ENCODE peak calls at places on chromosomes 3 and 15, in nine cellular contexts. J is A549, R is H1, W is ovary, M is transverse colon, P is stomach, O is tibial nerve, N is HepG2, C is SK-N-SH. G is an unnamed sample.

GRCh38 chr3:176262071-176262470 is 935.2 kb downstream of the TBL1XR1 start:
- DNase-seq in J (no peak), R (no peak), W (no peak), M (peak), P (no peak), O (no peak), N (no peak), C (no peak), G (no peak)

GRCh38 chr3:104510091-104510860 is 856.4 kb upstream of the ALCAM start:
- DNase-seq in J (no peak), R (no peak), W (no peak), M (no peak), P (no peak), O (no peak), N (no peak), C (no peak), G (no peak)

GRCh38 chr3:14834121-14834520 is 15.4 kb downstream of the FGD5 start:
- DNase-seq in J (no peak), R (no peak), W (no peak), M (no peak), P (no peak), O (no peak), N (no peak), C (no peak), G (no peak)

GRCh38 chr15:90681056-90681455 is 36.1 kb upstream of the BLM start:
- DNase-seq in J (no peak), R (no peak), W (no peak), M (no peak), P (no peak), O (no peak), N (no peak), C (no peak), G (no peak)

GRCh38 chr3:72739521-72740466 is 108.5 kb downstream of the SHQ1 start:
- DNase-seq in J (peak), R (no peak), W (no peak), M (peak), P (no peak), O (no peak), N (no peak), C (no peak), G (no peak)

GRCh38 chr15:81155375-81156218 is 21.5 kb downstream of the CFAP161 start:
- DNase-seq in J (peak), R (no peak), W (peak), M (peak), P (peak), O (peak), N (peak), C (peak), G (no peak)

GRCh38 chr3:149004622-149005021 is 13.3 kb downstream of the GYG1 start:
- DNase-seq in J (no peak), R (no peak), W (no peak), M (no peak), P (no peak), O (no peak), N (no peak), C (no peak), G (no peak)

GRCh38 chr3:181687190-181687589 is 24.5 kb upstream of the SOX2 start:
- DNase-seq in J (no peak), R (no peak), W (no peak), M (no peak), P (no peak), O (no peak), N (no peak), C (no peak), G (no peak)

GRCh38 chr15:55222588-55222987 is 25.8 kb upstream of the RSL24D1 start:
- DNase-seq in J (no peak), R (no peak), W (no peak), M (no peak), P (no peak), O (no peak), N (no peak), C (no peak), G (no peak)

GRCh38 chr3:36132214-36132613 is 248.1 kb upstream of the STAC start:
- DNase-seq in J (no peak), R (no peak), W (no peak), M (no peak), P (no peak), O (no peak), N (no peak), C (no peak), G (no peak)

GRCh38 chr15:77904436-77904821 is 173.1 kb downstream of the TBC1D2B start:
- DNase-seq in J (no peak), R (no peak), W (no peak), M (no peak), P (peak), O (no peak), N (no peak), C (no peak), G (peak)

GRCh38 chr3:195549931-195550519 is 6.9 kb upstream of the PPP1R2 start:
- DNase-seq in J (no peak), R (no peak), W (no peak), M (peak), P (no peak), O (no peak), N (peak), C (no peak), G (no peak)

GRCh38 chr3:177597325-177598109 is 400.2 kb upstream of the TBL1XR1 start:
- DNase-seq in J (no peak), R (no peak), W (peak), M (no peak), P (no peak), O (peak), N (no peak), C (peak), G (no peak)

GRCh38 chr15:44573386-44573785 is 36.4 kb downstream of the EIF3J start:
- DNase-seq in J (no peak), R (no peak), W (no peak), M (no peak), P (no peak), O (no peak), N (no peak), C (no peak), G (no peak)

GRCh38 chr3:121834079-121834730 is 655 bp downstream of the IQCB1 start:
- DNase-seq in J (no peak), R (no peak), W (no peak), M (peak), P (no peak), O (peak), N (peak), C (no peak), G (no peak)

GRCh38 chr15:76973362-76973743 is 21.6 kb upstream of the PSTPIP1 start:
- DNase-seq in J (peak), R (peak), W (no peak), M (no peak), P (no peak), O (no peak), N (peak), C (peak), G (no peak)

GRCh38 chr3:176579741-176580185 is 617.5 kb downstream of the TBL1XR1 start:
- DNase-seq in J (no peak), R (no peak), W (no peak), M (no peak), P (no peak), O (no peak), N (no peak), C (no peak), G (no peak)

GRCh38 chr3:127136024-127136600 is 56.8 kb upstream of the PRR23E start:
- DNase-seq in J (no peak), R (no peak), W (no peak), M (no peak), P (no peak), O (no peak), N (no peak), C (no peak), G (no peak)

GRCh38 chr3:155230382-155230781 is 63.1 kb downstream of the STRIT1 start:
- DNase-seq in J (no peak), R (no peak), W (no peak), M (no peak), P (no peak), O (no peak), N (no peak), C (no peak), G (no peak)

GRCh38 chr3:13105181-13105580 is 32.0 kb upstream of the IQSEC1 start:
- DNase-seq in J (no peak), R (no peak), W (no peak), M (no peak), P (no peak), O (no peak), N (no peak), C (no peak), G (peak)

GRCh38 chr3:151263126-151263525 is 15.2 kb downstream of the P2RY14 start:
- DNase-seq in J (no peak), R (no peak), W (no peak), M (no peak), P (no peak), O (peak), N (no peak), C (no peak), G (no peak)

DNA sequence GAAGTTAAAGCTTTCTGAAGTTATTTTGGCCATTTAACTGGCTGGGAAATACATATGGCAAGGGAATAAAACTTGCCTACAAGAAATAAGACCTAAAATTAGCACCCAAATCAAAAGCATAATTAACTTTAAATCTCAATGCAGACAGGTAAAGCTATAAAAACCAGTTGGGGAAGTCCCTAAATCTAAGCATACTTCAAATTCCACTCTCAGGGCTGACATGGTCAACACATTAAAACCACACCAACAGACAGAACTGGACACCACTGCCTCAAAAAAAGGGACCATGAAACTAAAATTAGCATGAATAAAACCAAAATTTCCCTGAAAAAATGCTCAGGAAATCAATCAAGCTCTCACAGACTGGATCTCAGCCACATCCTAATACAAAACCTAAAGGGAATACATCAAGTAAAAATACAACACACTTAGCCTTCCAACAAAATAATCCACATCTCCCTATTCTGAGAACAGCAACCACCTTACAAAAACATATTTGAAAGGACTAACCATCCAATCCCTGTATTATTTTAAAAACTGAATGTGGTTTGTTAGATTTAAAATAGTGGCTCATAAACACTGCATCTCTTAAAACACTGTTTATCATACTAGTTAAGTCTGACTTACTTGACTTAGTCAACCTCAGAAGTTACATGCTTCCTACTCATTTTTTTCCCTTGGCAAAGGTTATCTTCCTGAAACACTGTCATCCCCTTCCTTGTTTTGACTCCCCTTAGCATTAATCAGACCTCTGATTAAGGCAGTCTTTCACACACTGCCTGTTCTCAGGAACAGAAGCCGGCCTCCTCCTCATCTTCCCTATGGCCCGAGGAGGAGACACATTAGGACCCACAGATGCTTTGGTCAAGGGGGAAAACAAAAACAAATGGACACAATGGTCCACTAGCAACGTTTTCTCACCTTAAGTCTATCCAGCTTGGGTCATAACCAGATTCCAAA is 8.3 kb downstream of the TRA2B start:
- DNase-seq in J (no peak), R (no peak), W (no peak), M (no peak), P (no peak), O (no peak), N (no peak), C (no peak), G (no peak)
- H3K4me3 ChIP-seq in J (peak), R (peak), W (peak), M (no peak), P (peak), O (no peak), N (peak), C (no peak), G (peak)

GRCh38 chr15:60620707-60621106 is 141.8 kb upstream of the ICE2 start:
- DNase-seq in J (no peak), R (no peak), W (no peak), M (peak), P (no peak), O (no peak), N (no peak), C (no peak), G (no peak)
- TF ChIP-seq EP300 in J (no peak), R (no peak), W (no peak), M (no peak), P (no peak), O (no peak), N (no peak), C (no peak), G (no peak)

DNA sequence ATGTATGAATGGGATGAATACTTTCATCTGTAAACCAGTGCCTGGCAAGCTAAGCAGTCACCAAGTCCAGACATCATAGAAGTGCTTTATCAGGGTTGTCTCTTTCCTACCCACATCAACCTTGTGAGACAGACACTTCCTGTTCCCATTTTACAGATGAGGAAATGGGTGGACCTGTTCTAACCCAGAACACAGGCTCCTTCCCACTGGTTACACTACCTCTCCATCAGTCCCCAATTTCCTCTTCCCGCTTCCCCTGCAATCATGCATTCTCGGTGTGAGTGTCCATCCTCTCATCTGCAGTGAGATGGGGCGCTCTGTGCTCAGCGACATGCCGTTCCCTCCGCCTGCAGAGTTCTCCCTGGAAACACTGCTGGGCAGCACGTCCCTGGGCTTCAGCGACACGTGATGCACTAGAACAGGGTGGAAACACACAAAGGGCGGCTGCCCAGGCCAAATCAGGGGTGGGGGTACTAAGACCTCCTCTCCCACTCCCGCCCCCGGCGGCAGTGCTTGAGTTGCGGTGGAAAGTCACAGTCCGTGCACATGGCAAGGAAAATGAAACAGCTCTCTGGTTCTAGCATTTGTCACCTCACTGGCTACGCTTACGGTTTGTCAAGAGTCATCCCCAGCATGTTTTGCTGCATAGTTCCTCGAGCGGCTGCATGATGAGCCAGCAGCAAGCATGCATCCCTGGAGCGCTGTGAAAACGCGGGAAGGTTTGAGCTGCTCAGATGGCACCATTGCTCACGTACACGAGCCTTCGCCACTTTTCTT is 201.1 kb downstream of the ADAMTS17 start:
- DNase-seq in J (no peak), R (no peak), W (no peak), M (no peak), P (no peak), O (no peak), N (no peak), C (no peak), G (no peak)
- H3K4me3 ChIP-seq in J (no peak), R (no peak), W (no peak), M (no peak), P (no peak), O (no peak), N (no peak), C (no peak), G (no peak)

DNA sequence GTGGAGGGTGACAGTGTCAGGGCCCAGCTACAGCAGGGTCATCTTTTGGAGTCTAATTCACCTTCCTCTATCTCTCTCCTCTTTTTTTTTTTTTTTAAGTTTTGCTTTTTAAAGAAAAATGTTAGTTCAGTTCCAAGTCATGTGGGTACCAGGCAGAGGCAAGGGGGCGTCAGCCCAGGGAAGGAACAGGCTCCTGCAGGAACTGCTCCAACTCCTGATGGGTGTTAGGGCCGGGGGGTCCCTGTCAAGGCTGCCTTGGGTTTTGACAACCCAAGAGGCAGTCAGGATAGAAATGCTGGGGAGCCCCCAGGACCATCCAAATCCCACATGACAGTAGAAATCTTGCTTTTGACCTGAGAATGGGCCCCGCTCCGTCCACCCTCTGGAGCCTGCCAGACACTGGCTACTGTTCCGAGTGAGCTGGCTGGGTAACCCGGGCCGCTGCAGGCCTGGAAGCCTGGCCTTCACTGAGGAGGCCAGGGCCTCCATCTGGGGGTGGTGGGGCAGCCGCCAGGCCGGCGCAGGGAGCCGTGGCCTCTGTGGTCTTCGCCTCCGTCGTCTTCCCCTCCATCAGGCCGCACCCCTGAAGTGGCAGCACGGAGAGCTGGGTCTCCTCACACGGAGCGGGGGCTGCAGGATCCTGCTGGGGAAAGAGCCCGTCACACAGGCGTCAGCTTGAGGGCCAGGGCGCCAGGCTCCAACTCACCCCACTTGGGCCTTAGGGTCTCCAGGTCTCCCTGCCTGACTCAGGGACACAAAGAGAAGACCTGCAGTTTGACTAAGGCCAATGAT is 24.2 kb downstream of the RNU5B-1 start:
- DNase-seq in J (no peak), R (no peak), W (no peak), M (no peak), P (no peak), O (no peak), N (no peak), C (peak), G (no peak)
- TF ChIP-seq EP300 in J (no peak), R (no peak), W (no peak), M (no peak), P (no peak), O (no peak), N (no peak), C (no peak), G (no peak)

GRCh38 chr15:96350321-96350720 is 19.8 kb downstream of the NR2F2 start:
- DNase-seq in J (no peak), R (no peak), W (no peak), M (no peak), P (no peak), O (no peak), N (no peak), C (no peak), G (no peak)

GRCh38 chr15:96349933-96350292 is 19.4 kb downstream of the NR2F2 start:
- DNase-seq in J (no peak), R (no peak), W (no peak), M (no peak), P (no peak), O (no peak), N (no peak), C (no peak), G (no peak)

GRCh38 chr15:96347181-96348111 is 16.9 kb downstream of the NR2F2 start:
- DNase-seq in J (no peak), R (no peak), W (peak), M (no peak), P (no peak), O (peak), N (no peak), C (no peak), G (no peak)

GRCh38 chr15:96349034-96349932 is 18.8 kb downstream of the NR2F2 start:
- DNase-seq in J (no peak), R (no peak), W (no peak), M (no peak), P (no peak), O (no peak), N (no peak), C (no peak), G (no peak)

DNA sequence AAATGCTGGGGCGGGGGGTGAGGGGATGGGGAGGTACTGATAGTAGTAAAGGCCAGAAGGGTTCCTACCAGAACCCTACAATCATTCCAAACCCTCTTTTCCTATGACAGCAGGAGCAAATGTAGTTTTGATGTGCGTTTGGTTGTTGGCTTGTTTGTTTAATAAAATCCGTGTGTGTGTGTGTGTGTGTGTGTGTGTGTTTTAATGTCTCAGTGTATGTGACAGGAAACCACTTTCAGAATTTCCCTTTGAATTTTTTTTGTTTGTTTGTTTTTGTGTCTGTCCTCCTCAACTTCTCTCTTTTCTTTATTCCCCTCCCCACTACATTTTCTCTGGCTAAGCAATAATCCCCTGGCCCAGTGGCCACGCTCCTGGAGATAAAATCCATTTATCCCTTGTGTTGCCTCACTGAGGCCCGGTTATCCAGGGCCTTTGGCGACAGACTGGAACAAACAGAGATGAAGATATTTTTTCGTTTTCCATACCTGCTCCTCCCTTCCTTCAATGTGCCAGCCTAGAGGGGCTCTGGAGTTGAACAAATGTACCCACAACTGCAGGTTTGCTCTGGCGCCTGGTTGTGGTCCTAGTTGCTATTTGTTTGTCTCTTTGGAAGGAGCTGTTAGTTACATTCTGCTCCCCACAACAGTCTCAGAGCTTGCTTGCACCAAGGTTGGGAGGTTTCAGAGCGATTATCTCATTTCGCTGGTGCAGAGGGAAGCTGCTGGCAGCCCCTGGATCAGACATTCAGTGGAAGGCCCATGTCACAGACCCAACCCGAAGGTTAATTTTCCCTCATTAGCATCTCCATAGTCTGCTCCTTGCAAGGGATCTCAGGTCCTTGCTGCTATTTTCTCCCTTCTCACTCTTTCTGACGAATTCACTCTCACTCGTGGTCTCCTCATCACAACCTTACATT is 17.9 kb downstream of the NR2F2 start:
- DNase-seq in J (no peak), R (no peak), W (no peak), M (no peak), P (no peak), O (peak), N (no peak), C (no peak), G (no peak)
- H3K4me3 ChIP-seq in J (no peak), R (no peak), W (peak), M (no peak), P (peak), O (peak), N (no peak), C (no peak), G (peak)